ENCODE peak calls at places on chromosomes 12 and 14, in seven cellular contexts. T is GM12891; O is CD8-positive, alpha-beta T cell; W is stromal cell of bone marrow; D is H7; Q is ACHN; S is NT2/D1. M is an unnamed sample.

GRCh38 chr14:61765225-61765943 is 3.2 kb downstream of the SNAPC1 start:
- DNase-seq in S (no peak), T (no peak), W (no peak), O (no peak), Q (no peak), D (no peak), M (no peak)

GRCh38 chr14:62654641-62655040 is 390.6 kb downstream of the KCNH5 start:
- DNase-seq in Q (no peak), T (no peak), S (no peak), W (no peak), D (no peak), O (no peak), M (no peak)

GRCh38 chr14:75826599-75826998 is 155.2 kb downstream of the TGFB3 start:
- DNase-seq in O (no peak), S (no peak), W (no peak), D (no peak), Q (no peak), T (no peak), M (no peak)

GRCh38 chr12:851913-852312 is 97.6 kb downstream of the RAD52 start:
- DNase-seq in D (no peak), Q (peak), W (peak), O (no peak), T (no peak), S (no peak), M (no peak)

GRCh38 chr12:84585996-84586395 is 326.6 kb downstream of the SLC6A15 start:
- DNase-seq in O (no peak), Q (no peak), T (no peak), W (peak), S (no peak), D (no peak), M (no peak)

GRCh38 chr12:82708507-82708906 is 21.8 kb downstream of the TMTC2 start:
- DNase-seq in W (no peak), T (no peak), D (peak), Q (no peak), O (no peak), S (peak), M (no peak)

GRCh38 chr14:99255621-99256482 is 16.1 kb downstream of the BCL11B start:
- DNase-seq in D (no peak), T (no peak), S (no peak), Q (no peak), O (no peak), W (no peak), M (no peak)

GRCh38 chr12:6183689-6184441 is 16.3 kb upstream of the CD9 start:
- DNase-seq in O (no peak), Q (no peak), W (peak), D (no peak), T (no peak), S (no peak), M (no peak)

GRCh38 chr14:22387776-22388241 is 201.2 kb downstream of the DAD1 start:
- DNase-seq in S (no peak), Q (no peak), W (no peak), T (no peak), O (no peak), D (peak), M (no peak)

GRCh38 chr14:56659361-56659760 is 79.8 kb downstream of the TMEM260 start:
- DNase-seq in O (no peak), D (peak), S (no peak), T (no peak), W (no peak), Q (no peak), M (no peak)

GRCh38 chr12:81141220-81141619 is 63.3 kb downstream of the ACSS3 start:
- DNase-seq in Q (no peak), T (no peak), O (no peak), D (no peak), W (no peak), S (no peak), M (no peak)

GRCh38 chr12:26994109-26994508 is 20.1 kb downstream of the TM7SF3 start:
- DNase-seq in T (no peak), Q (no peak), O (no peak), S (no peak), W (no peak), D (no peak), M (no peak)

GRCh38 chr14:68416156-68416555 is 376.7 kb downstream of the ZFP36L1 start:
- DNase-seq in T (no peak), Q (no peak), O (no peak), W (no peak), S (no peak), D (no peak), M (no peak)

GRCh38 chr12:96578526-96579125 is 89.2 kb downstream of the CFAP54 start:
- DNase-seq in D (peak), S (peak), W (peak), Q (peak), T (no peak), O (no peak), M (peak)

GRCh38 chr14:22598896-22599244 is 770 bp downstream of the ABHD4 start:
- DNase-seq in W (peak), D (peak), S (no peak), Q (peak), T (no peak), O (peak), M (no peak)

GRCh38 chr12:69583203-69583602 is 2.1 kb upstream of the CCT2 start:
- DNase-seq in Q (peak), D (peak), W (no peak), T (no peak), O (no peak), S (peak), M (no peak)

GRCh38 chr12:48352157-48352775 is 1.5 kb upstream of the ZNF641 start:
- DNase-seq in D (no peak), Q (no peak), O (no peak), S (no peak), T (no peak), W (no peak), M (no peak)

GRCh38 chr14:52351561-52352491 is 37.7 kb downstream of the PTGER2 start:
- DNase-seq in S (no peak), T (no peak), O (no peak), W (no peak), Q (peak), D (no peak), M (no peak)

GRCh38 chr14:52835122-52835903 is 43.9 kb upstream of the GNPNAT1 start:
- DNase-seq in D (peak), Q (peak), T (no peak), W (peak), S (peak), O (no peak), M (peak)

GRCh38 chr14:100679707-100680438 is 46.8 kb upstream of the DLK1 start:
- DNase-seq in O (no peak), S (no peak), Q (no peak), W (no peak), T (no peak), D (no peak), M (no peak)

GRCh38 chr14:55077691-55078151 is 26.3 kb downstream of the MAPK1IP1L start:
- DNase-seq in Q (no peak), O (no peak), S (no peak), T (no peak), D (no peak), W (no peak), M (no peak)

GRCh38 chr14:91067186-91067585 is 6.7 kb upstream of the RPS6KA5 start:
- DNase-seq in T (no peak), W (no peak), D (no peak), O (no peak), S (no peak), Q (no peak), M (no peak)

GRCh38 chr12:50581226-50582184 is 76.7 kb downstream of the DIP2B start:
- DNase-seq in D (no peak), T (no peak), W (peak), O (no peak), S (no peak), Q (peak), M (no peak)

GRCh38 chr12:66118240-66118891 is 12.2 kb downstream of the LLPH start:
- DNase-seq in S (no peak), D (no peak), W (no peak), Q (peak), T (no peak), O (no peak), M (no peak)

GRCh38 chr14:71206766-71207371 is 299.6 kb downstream of the PCNX1 start:
- DNase-seq in S (no peak), W (peak), T (no peak), D (no peak), Q (peak), O (no peak), M (no peak)

GRCh38 chr12:13146539-13146938 is 43.1 kb upstream of the GSG1 start:
- DNase-seq in O (no peak), T (no peak), W (no peak), S (no peak), Q (no peak), D (no peak), M (no peak)

GRCh38 chr14:99123208-99123870 is 148.7 kb downstream of the BCL11B start:
- DNase-seq in D (no peak), Q (no peak), S (no peak), O (no peak), T (no peak), W (no peak), M (no peak)

GRCh38 chr12:130162267-130162666 is at the start of gene FZD10:
- DNase-seq in D (peak), W (no peak), O (no peak), T (no peak), Q (no peak), S (no peak), M (no peak)

GRCh38 chr14:81303258-81303935 is 82.6 kb upstream of the GTF2A1 start:
- DNase-seq in S (no peak), T (no peak), Q (no peak), D (no peak), W (no peak), O (no peak), M (no peak)